ENCODE peak calls at places on chromosomes 5 and 9, in seven cellular contexts. One of them, this sample, is unnamed.
A peak's percentile ranks its signal among the peaks of the same experiment; 100 is the strongest.

GRCh38 chr5:96256795-96257470 is 176.1 kb downstream of the PCSK1 start:
- DNase-seq in stimulated activated CD4-positive, alpha-beta T cell treated with anti-CD3 and anti-CD28 coated beads, Interleukin-1b, Interleukin-23, amount 100 ng/mL, for 4 hours: no peak
- DNase-seq in NCI-H1092 treated with DMSO at 0.1 percent for 48 hours: no peak
- DNase-seq in AG08396: no peak
- DNase-seq in pancreas: no peak
- DNase-seq in foreskin melanocyte: no peak
- DNase-seq in RWPE1: no peak
- DNase-seq in this sample: no peak

GRCh38 chr9:5453673-5454072 is 3.3 kb downstream of the CD274 start:
- DNase-seq in NCI-H1092 treated with DMSO at 0.1 percent for 48 hours: no peak
- DNase-seq in RWPE1: no peak
- DNase-seq in foreskin melanocyte: no peak
- DNase-seq in stimulated activated CD4-positive, alpha-beta T cell treated with anti-CD3 and anti-CD28 coated beads, Interleukin-1b, Interleukin-23, amount 100 ng/mL, for 4 hours: no peak
- DNase-seq in pancreas: no peak
- DNase-seq in AG08396: no peak
- DNase-seq in this sample: no peak

GRCh38 chr5:61069150-61069549 is 93.1 kb downstream of the SMIM15 start:
- DNase-seq in pancreas: no peak
- DNase-seq in NCI-H1092 treated with DMSO at 0.1 percent for 48 hours: no peak
- DNase-seq in AG08396: no peak
- DNase-seq in stimulated activated CD4-positive, alpha-beta T cell treated with anti-CD3 and anti-CD28 coated beads, Interleukin-1b, Interleukin-23, amount 100 ng/mL, for 4 hours: no peak
- DNase-seq in RWPE1: no peak
- DNase-seq in foreskin melanocyte: no peak
- DNase-seq in this sample: no peak

GRCh38 chr5:153782589-153783238 is 256.0 kb downstream of the FAM114A2 start:
- DNase-seq in foreskin melanocyte: no peak
- DNase-seq in pancreas: no peak
- DNase-seq in RWPE1: peak; percentile 45
- DNase-seq in NCI-H1092 treated with DMSO at 0.1 percent for 48 hours: no peak
- DNase-seq in stimulated activated CD4-positive, alpha-beta T cell treated with anti-CD3 and anti-CD28 coated beads, Interleukin-1b, Interleukin-23, amount 100 ng/mL, for 4 hours: no peak
- DNase-seq in AG08396: no peak
- DNase-seq in this sample: no peak

GRCh38 chr9:88938181-88938580 is 53.1 kb upstream of the S1PR3 start:
- DNase-seq in AG08396: no peak
- DNase-seq in foreskin melanocyte: no peak
- DNase-seq in pancreas: no peak
- DNase-seq in NCI-H1092 treated with DMSO at 0.1 percent for 48 hours: no peak
- DNase-seq in stimulated activated CD4-positive, alpha-beta T cell treated with anti-CD3 and anti-CD28 coated beads, Interleukin-1b, Interleukin-23, amount 100 ng/mL, for 4 hours: no peak
- DNase-seq in RWPE1: no peak
- DNase-seq in this sample: no peak

GRCh38 chr9:92611621-92612275 is 58.2 kb downstream of the IPPK start:
- DNase-seq in foreskin melanocyte: no peak
- DNase-seq in AG08396: no peak
- DNase-seq in RWPE1: no peak
- DNase-seq in pancreas: no peak
- DNase-seq in NCI-H1092 treated with DMSO at 0.1 percent for 48 hours: no peak
- DNase-seq in stimulated activated CD4-positive, alpha-beta T cell treated with anti-CD3 and anti-CD28 coated beads, Interleukin-1b, Interleukin-23, amount 100 ng/mL, for 4 hours: no peak
- DNase-seq in this sample: no peak

GRCh38 chr5:142009886-142010285 is 2.9 kb downstream of the GNPDA1 start:
- DNase-seq in stimulated activated CD4-positive, alpha-beta T cell treated with anti-CD3 and anti-CD28 coated beads, Interleukin-1b, Interleukin-23, amount 100 ng/mL, for 4 hours: no peak
- DNase-seq in pancreas: no peak
- DNase-seq in AG08396: no peak
- DNase-seq in RWPE1: no peak
- DNase-seq in NCI-H1092 treated with DMSO at 0.1 percent for 48 hours: no peak
- DNase-seq in foreskin melanocyte: no peak
- DNase-seq in this sample: no peak

GRCh38 chr5:173320259-173320658 is 8.0 kb downstream of the STC2 start:
- DNase-seq in foreskin melanocyte: no peak
- DNase-seq in RWPE1: no peak
- DNase-seq in stimulated activated CD4-positive, alpha-beta T cell treated with anti-CD3 and anti-CD28 coated beads, Interleukin-1b, Interleukin-23, amount 100 ng/mL, for 4 hours: no peak
- DNase-seq in AG08396: no peak
- DNase-seq in pancreas: no peak
- DNase-seq in NCI-H1092 treated with DMSO at 0.1 percent for 48 hours: no peak
- DNase-seq in this sample: no peak

GRCh38 chr9:29213374-29214161 is 1640.3 kb upstream of the C9orf72 start:
- DNase-seq in NCI-H1092 treated with DMSO at 0.1 percent for 48 hours: peak; percentile 77
- DNase-seq in pancreas: no peak
- DNase-seq in foreskin melanocyte: no peak
- DNase-seq in AG08396: no peak
- DNase-seq in RWPE1: peak; percentile 32
- DNase-seq in stimulated activated CD4-positive, alpha-beta T cell treated with anti-CD3 and anti-CD28 coated beads, Interleukin-1b, Interleukin-23, amount 100 ng/mL, for 4 hours: no peak
- DNase-seq in this sample: peak; percentile 4

GRCh38 chr9:27280858-27281257 is 16.1 kb downstream of the EQTN start:
- DNase-seq in stimulated activated CD4-positive, alpha-beta T cell treated with anti-CD3 and anti-CD28 coated beads, Interleukin-1b, Interleukin-23, amount 100 ng/mL, for 4 hours: no peak
- DNase-seq in NCI-H1092 treated with DMSO at 0.1 percent for 48 hours: no peak
- DNase-seq in AG08396: no peak
- DNase-seq in pancreas: no peak
- DNase-seq in foreskin melanocyte: no peak
- DNase-seq in RWPE1: no peak
- DNase-seq in this sample: no peak